ENCODE peak calls at places on chromosomes 7 and 10, in five cellular contexts. H, P, M, C and Y are unnamed samples.

GRCh38 chr7:39085590-39086049 is 107.9 kb downstream of the POU6F2 start:
- DNase-seq in M (peak), P (no peak), C (no peak), H (no peak), Y (no peak)

GRCh38 chr7:110442386-110442837 is 648.5 kb upstream of the LRRN3 start:
- DNase-seq in H (peak), C (no peak), M (peak), P (peak), Y (peak)

GRCh38 chr10:113476191-113476590 is 76.7 kb upstream of the HABP2 start:
- DNase-seq in P (no peak), M (no peak), H (no peak), C (no peak), Y (no peak)

GRCh38 chr7:23333671-23334246 is 34.6 kb downstream of the MALSU1 start:
- DNase-seq in M (no peak), P (peak), C (no peak), H (peak), Y (no peak)

GRCh38 chr7:44712012-44712411 is 36.6 kb upstream of the ZMIZ2 start:
- DNase-seq in P (no peak), C (no peak), M (peak), H (peak), Y (peak)

GRCh38 chr10:33735463-33735862 is 401.0 kb upstream of the NRP1 start:
- DNase-seq in P (peak), H (peak), M (no peak), C (no peak), Y (no peak)

GRCh38 chr10:118669020-118669766 is 73.7 kb upstream of the PRLHR start:
- DNase-seq in C (no peak), H (peak), P (no peak), M (no peak), Y (no peak)

GRCh38 chr7:9600974-9601373 is 1167.6 kb downstream of the NXPH1 start:
- DNase-seq in H (no peak), C (no peak), M (peak), P (peak), Y (no peak)

GRCh38 chr7:27204851-27205322 is 5.0 kb upstream of the HOXA13 start:
- DNase-seq in M (no peak), H (no peak), P (no peak), C (no peak), Y (no peak)

GRCh38 chr10:59991661-59992060 is 85.3 kb upstream of the CCDC6 start:
- DNase-seq in H (no peak), M (peak), C (no peak), P (peak), Y (no peak)

GRCh38 chr7:87475359-87476178 is at the start of gene ABCB4:
- DNase-seq in H (no peak), P (no peak), M (no peak), C (no peak), Y (no peak)

GRCh38 chr7:17706734-17707133 is 233.6 kb downstream of the SNX13 start:
- DNase-seq in H (peak), P (peak), M (peak), C (peak), Y (peak)

GRCh38 chr10:89480047-89480446 is 55.3 kb downstream of the SLC16A12 start:
- DNase-seq in C (no peak), P (no peak), M (no peak), H (peak), Y (no peak)

GRCh38 chr7:92698237-92698841 is 108.1 kb upstream of the FAM133B start:
- DNase-seq in H (peak), M (no peak), P (peak), C (no peak), Y (peak)

GRCh38 chr7:151645311-151645710 is 125.6 kb upstream of the RHEB start:
- DNase-seq in H (no peak), C (no peak), M (no peak), P (no peak), Y (no peak)

GRCh38 chr10:71234970-71235681 is 22.8 kb downstream of the UNC5B start:
- DNase-seq in P (no peak), C (no peak), H (peak), M (peak), Y (no peak)

GRCh38 chr10:110017940-110018339 is 10.2 kb downstream of the ADD3 start:
- DNase-seq in M (no peak), H (no peak), P (no peak), C (no peak), Y (no peak)

GRCh38 chr10:57395921-57396320 is 871.8 kb downstream of the IPMK start:
- DNase-seq in M (no peak), P (no peak), H (no peak), C (no peak), Y (no peak)

GRCh38 chr10:105150486-105150885 is 509.4 kb downstream of the SORCS3 start:
- DNase-seq in C (no peak), M (no peak), H (no peak), P (no peak), Y (no peak)

GRCh38 chr7:24609059-24609458 is 35.8 kb downstream of the PALS2 start:
- DNase-seq in H (no peak), P (no peak), C (no peak), M (no peak), Y (no peak)

GRCh38 chr7:130853503-130854279 is 119.7 kb upstream of the KLF14 start:
- DNase-seq in H (peak), P (peak), C (no peak), M (no peak), Y (peak)

GRCh38 chr10:79994556-79994955 is 45.7 kb upstream of the SFTPD start:
- DNase-seq in C (no peak), M (no peak), H (no peak), P (no peak), Y (no peak)

GRCh38 chr10:126533644-126534043 is 136.8 kb downstream of the C10orf90 start:
- DNase-seq in M (no peak), C (no peak), H (no peak), P (no peak), Y (no peak)

GRCh38 chr10:15715619-15716227 is 4.0 kb downstream of the ITGA8 start:
- DNase-seq in M (peak), C (no peak), H (no peak), P (peak), Y (no peak)

DNA sequence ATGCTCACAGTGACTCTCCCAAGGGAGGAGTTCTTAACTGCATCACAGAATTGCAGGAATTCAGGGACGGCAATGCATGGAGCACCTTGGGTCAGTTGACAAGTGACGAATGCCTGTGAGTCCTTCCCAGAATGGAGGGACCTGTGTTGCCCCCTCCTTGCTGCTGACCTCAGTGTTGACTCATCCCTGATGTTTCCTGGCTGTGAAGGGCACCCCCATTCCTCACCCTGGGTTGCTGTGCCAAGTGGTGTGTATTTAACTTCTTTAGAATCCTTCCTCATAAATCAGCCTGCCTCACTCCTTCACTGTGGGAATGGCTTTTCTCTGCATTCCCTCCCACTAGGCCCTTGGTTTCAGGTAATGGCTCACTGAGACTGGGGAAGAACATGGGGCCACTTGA is 98.9 kb downstream of the LRMDA start:
- DNase-seq in C (no peak), P (peak), M (no peak), H (no peak), Y (no peak)
- TF ChIP-seq USF2 in C (no peak), P (no peak), M (no peak), H (no peak), Y (no peak)

GRCh38 chr7:150513758-150514157 is 914 bp upstream of the GIMAP7 start:
- DNase-seq in P (no peak), M (no peak), C (no peak), H (no peak), Y (no peak)

GRCh38 chr7:150514748-150515222 is at the start of gene GIMAP7:
- DNase-seq in P (no peak), M (no peak), C (peak), H (no peak), Y (no peak)

GRCh38 chr7:150515752-150516151 is 1.1 kb downstream of the GIMAP7 start:
- DNase-seq in P (no peak), M (no peak), H (no peak), C (no peak), Y (no peak)

GRCh38 chr7:150516956-150517355 is 2.3 kb downstream of the GIMAP7 start:
- DNase-seq in H (no peak), C (no peak), P (no peak), M (no peak), Y (no peak)

GRCh38 chr7:150515248-150515647 is 576 bp downstream of the GIMAP7 start:
- DNase-seq in H (no peak), C (no peak), M (no peak), P (no peak), Y (no peak)
- TF ChIP-seq BHLHE40 in H (no peak), C (no peak), M (no peak), P (no peak), Y (no peak)

GRCh38 chr10:77768046-77768445 is 130.4 kb upstream of the KCNMA1 start:
- DNase-seq in H (no peak), C (no peak), P (no peak), M (no peak), Y (no peak)
- TF ChIP-seq USF2 in H (no peak), C (no peak), P (no peak), M (no peak), Y (no peak)

DNA sequence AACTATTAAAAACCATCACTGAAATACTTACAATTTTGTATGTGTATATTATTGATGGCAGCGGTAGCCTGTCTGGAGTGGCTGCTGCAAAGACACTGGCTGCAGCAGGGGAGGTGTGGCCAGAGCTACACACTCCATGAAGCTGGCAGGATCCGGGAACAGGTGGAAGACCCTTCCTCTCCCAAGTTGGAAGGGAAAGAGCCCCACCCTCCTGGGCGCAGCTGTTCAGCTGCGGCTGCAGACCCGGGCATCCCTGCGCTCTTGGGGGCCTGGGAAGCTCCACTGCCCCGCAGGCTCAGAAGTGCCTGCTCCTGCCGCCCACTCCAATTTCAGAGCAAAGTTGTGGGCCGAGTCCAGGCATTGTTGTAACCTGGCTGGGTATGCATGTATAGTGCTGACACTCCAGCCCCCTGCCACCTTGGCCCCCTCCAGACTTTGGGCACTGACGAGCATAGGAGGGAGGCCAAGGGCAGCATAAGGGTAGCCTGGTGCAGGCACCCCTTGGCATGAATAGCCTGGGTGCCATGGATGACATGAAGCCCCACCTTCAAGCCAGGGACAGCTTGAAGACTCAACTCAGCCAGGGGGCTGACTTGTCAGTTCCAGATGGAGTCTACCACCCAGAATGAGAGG is 90.7 kb upstream of the TMEM168 start:
- DNase-seq in M (no peak), H (no peak), C (no peak), P (no peak), Y (no peak)
- TF ChIP-seq BHLHE40 in M (no peak), H (no peak), C (no peak), P (no peak), Y (no peak)

GRCh38 chr7:28447071-28447470 is 34.8 kb downstream of the CREB5 start:
- DNase-seq in M (no peak), H (peak), P (no peak), C (no peak), Y (no peak)
- TF ChIP-seq USF2 in M (no peak), H (no peak), P (no peak), C (no peak), Y (no peak)

GRCh38 chr7:25979605-25980004 is 172.4 kb upstream of the NFE2L3 start:
- DNase-seq in M (no peak), C (no peak), H (no peak), P (no peak), Y (no peak)

DNA sequence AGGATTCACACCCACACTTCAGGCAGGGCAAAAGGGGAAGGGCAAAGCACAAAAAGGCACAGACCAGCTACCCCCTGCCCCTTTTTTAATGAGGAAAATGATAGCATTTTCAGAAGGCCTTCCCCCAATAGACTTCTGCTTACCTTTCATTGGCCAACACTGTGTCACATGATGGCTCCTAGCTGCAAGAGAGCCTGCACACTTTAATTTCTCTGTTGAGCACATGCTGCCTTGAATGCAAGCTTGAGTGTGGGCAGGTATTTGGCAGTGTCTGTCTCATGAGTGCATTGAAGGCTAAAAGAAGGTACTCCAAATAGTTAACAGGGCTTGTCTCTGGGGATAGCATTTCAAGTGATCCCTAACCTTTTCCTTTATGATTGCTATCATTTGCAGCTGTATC is 175.4 kb upstream of the NFE2L3 start:
- DNase-seq in M (no peak), P (no peak), H (no peak), C (no peak), Y (no peak)
- TF ChIP-seq BHLHE40 in M (no peak), P (no peak), H (no peak), C (no peak), Y (no peak)

GRCh38 chr7:123022576-123022975 is 27.1 kb upstream of the TAS2R16 start:
- DNase-seq in P (no peak), H (no peak), C (no peak), M (no peak), Y (no peak)

GRCh38 chr7:123023126-123023525 is 27.6 kb upstream of the TAS2R16 start:
- DNase-seq in C (no peak), P (no peak), M (no peak), H (no peak), Y (no peak)

GRCh38 chr7:123026251-123026650 is 30.8 kb upstream of the TAS2R16 start:
- DNase-seq in P (no peak), M (no peak), H (no peak), C (no peak), Y (no peak)

GRCh38 chr7:123030631-123031030 is 35.1 kb upstream of the TAS2R16 start:
- DNase-seq in P (no peak), C (no peak), M (no peak), H (no peak), Y (no peak)

GRCh38 chr7:123024989-123025758 is 29.7 kb upstream of the TAS2R16 start:
- DNase-seq in H (no peak), M (no peak), P (no peak), C (no peak), Y (no peak)
- TF ChIP-seq USF2 in H (no peak), M (no peak), P (no peak), C (no peak), Y (no peak)